ENCODE peak calls at places on chromosome 15, in four cellular contexts. E, Q, D and R are unnamed samples.

GRCh38 chr15:52804526-52805081 is 14.5 kb upstream of the ONECUT1 start:
- DNase-seq in E (no peak), Q (peak), D (no peak), R (no peak)

GRCh38 chr15:90386221-90386620 is 1.8 kb upstream of the IQGAP1 start:
- DNase-seq in E (no peak), Q (no peak), D (no peak), R (no peak)

GRCh38 chr15:51856714-51857380 is 27.4 kb downstream of the TMOD3 start:
- DNase-seq in E (no peak), Q (no peak), D (no peak), R (no peak)

GRCh38 chr15:67716171-67716570 is 109.1 kb upstream of the SKOR1 start:
- DNase-seq in E (no peak), Q (no peak), D (no peak), R (no peak)

GRCh38 chr15:25545017-25545416 is 106.2 kb upstream of the UBE3A start:
- DNase-seq in E (peak), Q (no peak), D (no peak), R (no peak)

GRCh38 chr15:90142216-90143175 is 40.2 kb upstream of the IDH2 start:
- DNase-seq in E (no peak), Q (peak), D (no peak), R (no peak)

GRCh38 chr15:39807791-39808190 is 25.1 kb upstream of the FSIP1 start:
- DNase-seq in E (no peak), Q (no peak), D (no peak), R (no peak)

GRCh38 chr15:100043732-100044131 is 298.0 kb downstream of the ADAMTS17 start:
- DNase-seq in E (no peak), Q (no peak), D (no peak), R (no peak)

GRCh38 chr15:74785716-74786032 is 3.8 kb downstream of the CSK start:
- DNase-seq in E (no peak), Q (peak), D (no peak), R (no peak)

GRCh38 chr15:75943713-75944215 is 40.1 kb downstream of the FBXO22 start:
- DNase-seq in E (no peak), Q (no peak), D (no peak), R (no peak)

GRCh38 chr15:53716909-53717878 is 42.3 kb downstream of the WDR72 start:
- DNase-seq in E (peak), Q (no peak), D (no peak), R (no peak)

GRCh38 chr15:45618813-45619212 is 16.0 kb upstream of the SQOR start:
- DNase-seq in E (no peak), Q (no peak), D (no peak), R (no peak)

GRCh38 chr15:44261007-44261706 is 27.4 kb upstream of the GOLM2 start:
- DNase-seq in E (no peak), Q (no peak), D (no peak), R (no peak)

GRCh38 chr15:25846377-25846776 is 16.8 kb downstream of the ATP10A start:
- DNase-seq in E (no peak), Q (no peak), D (no peak), R (no peak)

GRCh38 chr15:91311986-91312385 is 211.9 kb downstream of the SV2B start:
- DNase-seq in E (no peak), Q (no peak), D (no peak), R (no peak)

GRCh38 chr15:88624156-88624970 is 3.2 kb downstream of the AEN start:
- DNase-seq in E (peak), Q (no peak), D (no peak), R (no peak)

GRCh38 chr15:89829161-89829560 is 14.5 kb upstream of the ANPEP start:
- DNase-seq in E (no peak), Q (no peak), D (no peak), R (no peak)

GRCh38 chr15:40054746-40055575 is 16.0 kb upstream of the SRP14 start:
- DNase-seq in E (no peak), Q (peak), D (peak), R (no peak)

GRCh38 chr15:45364271-45364670 is 14.1 kb downstream of the GATM start:
- DNase-seq in E (no peak), Q (no peak), D (no peak), R (no peak)

GRCh38 chr15:90266061-90266431 is 574 bp downstream of the NGRN start:
- DNase-seq in E (peak), Q (no peak), D (no peak), R (peak)

GRCh38 chr15:74123685-74124084 is 6.7 kb upstream of the ISLR2 start:
- DNase-seq in E (no peak), Q (no peak), D (no peak), R (no peak)

GRCh38 chr15:99504823-99505551 is 60.8 kb upstream of the MEF2A start:
- DNase-seq in E (peak), Q (no peak), D (no peak), R (no peak)

GRCh38 chr15:100833432-100834389 is 45.9 kb upstream of the ALDH1A3 start:
- DNase-seq in E (no peak), Q (no peak), D (no peak), R (no peak)

GRCh38 chr15:76815421-76815820 is 89.7 kb downstream of the SCAPER start:
- DNase-seq in E (no peak), Q (no peak), D (no peak), R (no peak)

GRCh38 chr15:85689729-85690128 is 105.0 kb downstream of the KLHL25 start:
- DNase-seq in E (peak), Q (no peak), D (peak), R (no peak)

GRCh38 chr15:49242820-49243219 is 72.8 kb downstream of the GALK2 start:
- DNase-seq in E (peak), Q (no peak), D (no peak), R (no peak)
- TF ChIP-seq CTCF in E (no peak), Q (no peak), D (no peak), R (no peak)

GRCh38 chr15:58298883-58299282 is 132.9 kb upstream of the LIPC start:
- DNase-seq in E (no peak), Q (no peak), D (no peak), R (no peak)
- TF ChIP-seq CTCF in E (no peak), Q (no peak), D (no peak), R (no peak)

DNA sequence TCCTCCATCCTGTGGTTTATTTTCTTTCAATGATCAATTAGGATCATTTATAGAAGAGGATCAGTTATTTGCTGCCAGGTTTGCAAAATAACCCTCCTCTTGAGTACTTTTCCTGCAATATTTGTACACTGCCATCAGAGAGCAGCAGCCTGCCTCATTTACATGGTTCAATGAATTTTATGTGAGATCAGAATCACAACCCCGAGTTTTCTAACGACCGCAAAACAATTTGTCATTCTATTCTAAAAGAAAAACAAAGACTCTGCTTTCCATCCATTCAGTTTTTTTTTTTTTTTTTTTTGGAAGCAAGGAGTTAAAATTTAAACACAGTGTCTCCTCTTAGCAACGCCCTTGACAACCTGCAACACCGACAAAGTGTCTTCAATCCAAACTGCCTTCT is 146.9 kb downstream of the RAB11A start:
- DNase-seq in E (no peak), Q (no peak), D (no peak), R (no peak)
- TF ChIP-seq CTCF in E (no peak), Q (no peak), D (no peak), R (no peak)

DNA sequence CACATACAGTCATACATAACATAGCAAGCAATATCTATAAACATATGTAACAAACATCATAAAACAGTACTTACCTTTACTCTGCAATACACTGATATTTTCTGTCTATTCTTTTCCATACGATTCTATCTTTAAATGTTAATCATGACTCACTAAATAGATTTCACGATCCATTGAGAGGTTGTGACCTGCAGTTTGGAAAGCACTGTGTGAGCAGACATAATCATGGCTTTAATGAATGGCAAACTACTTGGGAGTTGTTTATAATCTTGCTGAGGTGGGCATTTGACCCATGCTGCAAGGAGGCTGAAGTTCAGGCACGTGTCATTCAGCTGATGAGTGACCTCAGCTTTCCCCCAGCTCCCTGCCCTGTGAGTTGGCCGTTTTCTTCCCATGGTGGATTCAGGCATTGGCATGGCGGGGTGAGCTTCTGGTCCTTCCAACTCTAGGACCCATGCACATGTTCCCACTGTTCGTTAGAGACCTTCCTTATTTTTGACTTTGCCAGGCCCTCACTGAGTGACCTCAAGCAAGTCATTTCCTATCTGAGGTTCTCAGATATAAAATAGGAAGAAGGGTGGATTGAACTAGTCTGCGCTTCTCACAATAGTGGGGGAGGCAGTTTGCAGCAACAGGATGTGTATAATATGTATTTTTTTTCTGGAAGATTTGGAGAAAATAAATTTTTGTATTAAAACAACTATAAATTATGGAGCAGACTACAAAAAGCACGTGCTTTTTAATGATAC is 41.7 kb downstream of the PAQR5 start:
- DNase-seq in E (no peak), Q (no peak), D (no peak), R (no peak)
- TF ChIP-seq CTCF in E (no peak), Q (no peak), D (no peak), R (no peak)

GRCh38 chr15:57545995-57546394 is 45.7 kb upstream of the MYZAP start:
- DNase-seq in E (no peak), Q (no peak), D (no peak), R (no peak)
- TF ChIP-seq CTCF in E (no peak), Q (no peak), D (no peak), R (no peak)

GRCh38 chr15:28901987-28902745 is 16.4 kb downstream of the APBA2 start:
- DNase-seq in E (no peak), Q (no peak), D (no peak), R (no peak)
- TF ChIP-seq CTCF in E (peak), Q (no peak), D (no peak), R (no peak)

GRCh38 chr15:57655809-57656208 is 50.7 kb upstream of the POLR2M start:
- DNase-seq in E (peak), Q (no peak), D (no peak), R (no peak)
- TF ChIP-seq CTCF in E (peak), Q (peak), D (no peak), R (no peak)

DNA sequence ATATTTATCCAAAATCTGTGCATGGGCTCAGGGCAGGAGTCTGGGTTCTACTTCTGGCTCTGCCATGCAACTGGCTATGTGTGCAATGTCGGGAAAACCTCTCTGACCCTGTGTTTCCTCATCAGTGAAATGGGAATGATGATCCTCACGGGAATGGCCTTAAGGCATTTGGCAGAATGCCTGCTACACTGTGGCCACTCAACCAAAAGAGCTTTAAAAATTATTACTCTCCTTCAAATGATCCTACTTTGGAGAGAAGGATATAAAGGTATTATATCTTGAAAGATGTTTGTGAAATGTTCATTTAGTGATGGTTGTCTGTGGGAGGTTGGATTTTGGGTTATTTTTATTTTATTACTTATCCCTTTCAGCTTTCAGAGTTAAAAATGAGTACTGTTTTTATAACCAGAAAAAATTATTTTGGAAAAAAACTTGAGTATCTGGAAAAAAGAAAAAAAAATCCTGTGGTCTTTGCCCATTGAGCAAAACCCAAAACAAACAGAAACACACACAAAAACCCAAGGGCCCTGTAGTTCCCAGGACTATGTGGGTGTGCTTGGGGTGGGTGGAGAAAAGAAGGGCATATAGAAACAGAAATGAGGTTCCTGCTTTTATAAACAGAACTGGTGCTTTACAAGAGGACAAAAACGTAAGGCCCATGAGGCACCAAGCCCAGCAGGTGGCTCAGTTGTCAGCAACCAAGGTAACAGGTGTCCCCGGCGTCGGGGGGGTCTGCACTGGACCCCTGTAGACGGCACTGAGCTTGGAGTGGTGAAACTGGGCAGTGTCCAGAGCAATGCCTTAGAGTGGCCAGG is 22.0 kb downstream of the RGMA start:
- DNase-seq in E (no peak), Q (no peak), D (no peak), R (no peak)
- TF ChIP-seq CTCF in E (no peak), Q (no peak), D (no peak), R (no peak)

DNA sequence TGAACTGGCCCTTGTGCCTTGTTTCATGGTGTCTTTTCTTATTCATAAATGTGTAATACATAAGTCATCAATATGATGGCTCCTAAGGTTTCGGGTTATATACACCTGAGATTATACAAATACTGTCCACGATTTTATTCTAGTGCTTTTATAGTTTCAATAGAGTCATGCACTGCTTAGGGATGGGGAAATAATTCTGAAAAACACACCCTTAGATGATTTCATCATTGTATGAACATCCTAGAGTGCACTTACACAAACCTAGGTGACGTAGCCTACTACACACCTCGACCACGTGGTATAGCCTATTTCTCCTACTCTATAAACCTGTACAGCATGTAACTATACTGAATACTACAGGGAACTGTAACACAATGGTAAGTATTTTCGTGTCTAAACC is 988.8 kb upstream of the NR2F2 start:
- DNase-seq in E (no peak), Q (no peak), D (no peak), R (no peak)
- TF ChIP-seq CTCF in E (no peak), Q (no peak), D (no peak), R (no peak)